ENCODE peak calls at places on chromosomes 7 and 10, in four cellular contexts. E is HepG2, D is GM12878, P is K562. A is an unnamed sample.

GRCh38 chr7:22846961-22847360 is 24.3 kb upstream of the TOMM7 start:
- DNase-seq in E (no peak), D (no peak), P (no peak), A (no peak)

GRCh38 chr10:43680035-43680434 is 31.4 kb upstream of the ZNF32 start:
- DNase-seq in E (no peak), D (no peak), P (peak; percentile 43), A (no peak)

GRCh38 chr10:101222683-101223273 is 6.5 kb downstream of the LBX1 start:
- DNase-seq in E (no peak), D (no peak), P (no peak), A (no peak)

GRCh38 chr10:110717830-110718595 is 73.9 kb downstream of the RBM20 start:
- DNase-seq in E (no peak), D (no peak), P (no peak), A (no peak)

GRCh38 chr7:158120751-158121150 is 466.9 kb downstream of the PTPRN2 start:
- DNase-seq in E (no peak), D (no peak), P (no peak), A (no peak)

GRCh38 chr7:45589915-45590678 is 15.9 kb downstream of the ADCY1 start:
- DNase-seq in E (no peak), D (no peak), P (no peak), A (no peak)

GRCh38 chr7:83836028-83836427 is 187.1 kb upstream of the SEMA3E start:
- DNase-seq in E (no peak), D (peak; percentile 5), P (no peak), A (no peak)

GRCh38 chr7:149090397-149091195 is at the start of gene ZNF786:
- DNase-seq in E (peak; percentile 80), D (peak; percentile 48), P (peak; percentile 99), A (peak; percentile 64)

GRCh38 chr7:66669088-66669487 is 40.4 kb downstream of the KCTD7 start:
- DNase-seq in E (peak; percentile 31), D (no peak), P (no peak), A (no peak)

GRCh38 chr7:84175461-84175860 is 19.1 kb downstream of the SEMA3A start:
- DNase-seq in E (no peak), D (no peak), P (no peak), A (no peak)

GRCh38 chr7:116499168-116500070 is at the start of gene CAV2:
- DNase-seq in E (no peak), D (no peak), P (peak; percentile 96), A (no peak)

GRCh38 chr10:102422586-102423129 is 2.0 kb downstream of the FBXL15 start:
- DNase-seq in E (peak; percentile 75), D (no peak), P (peak; percentile 66), A (peak; percentile 67)

GRCh38 chr10:93437946-93438795 is 44.0 kb downstream of the MYOF start:
- DNase-seq in E (no peak), D (no peak), P (no peak), A (no peak)

GRCh38 chr10:60114765-60115586 is 208.6 kb upstream of the CCDC6 start:
- DNase-seq in E (peak; percentile 21), D (no peak), P (peak; percentile 30), A (peak; percentile 17)

GRCh38 chr7:134739362-134739761 is 40.1 kb upstream of the CALD1 start:
- DNase-seq in E (no peak), D (no peak), P (no peak), A (no peak)

GRCh38 chr7:134744569-134744968 is 34.9 kb upstream of the CALD1 start:
- DNase-seq in E (no peak), D (no peak), P (no peak), A (no peak)

GRCh38 chr7:134740364-134740763 is 39.1 kb upstream of the CALD1 start:
- DNase-seq in E (no peak), D (no peak), P (no peak), A (no peak)

GRCh38 chr7:134742688-134743350 is 36.6 kb upstream of the CALD1 start:
- DNase-seq in E (no peak), D (no peak), P (peak; percentile 54), A (no peak)

GRCh38 chr7:134741901-134742635 is 37.4 kb upstream of the CALD1 start:
- DNase-seq in E (no peak), D (no peak), P (no peak), A (peak; percentile 49)
- TF ChIP-seq BRCA1 in E (no peak), D (no peak), P (no peak), A (no peak)

GRCh38 chr7:75611557-75612178 is 119.5 kb downstream of the SPDYE5 start:
- DNase-seq in E (peak; percentile 86), D (no peak), P (no peak), A (no peak)
- TF ChIP-seq BRCA1 in E (peak; percentile 79), D (no peak), P (no peak), A (no peak)

GRCh38 chr10:124213881-124214523 is 120.6 kb upstream of the CHST15 start:
- DNase-seq in E (no peak), D (no peak), P (no peak), A (no peak)

GRCh38 chr10:124213471-124213870 is 120.1 kb upstream of the CHST15 start:
- DNase-seq in E (no peak), D (no peak), P (no peak), A (no peak)

GRCh38 chr10:124211921-124212320 is 118.5 kb upstream of the CHST15 start:
- DNase-seq in E (no peak), D (no peak), P (no peak), A (no peak)

GRCh38 chr10:124214610-124215009 is 121.2 kb upstream of the CHST15 start:
- DNase-seq in E (no peak), D (no peak), P (no peak), A (no peak)

GRCh38 chr10:124212702-124213101 is 119.3 kb upstream of the CHST15 start:
- DNase-seq in E (no peak), D (no peak), P (no peak), A (no peak)
- TF ChIP-seq BRCA1 in E (no peak), D (no peak), P (no peak), A (no peak)

DNA sequence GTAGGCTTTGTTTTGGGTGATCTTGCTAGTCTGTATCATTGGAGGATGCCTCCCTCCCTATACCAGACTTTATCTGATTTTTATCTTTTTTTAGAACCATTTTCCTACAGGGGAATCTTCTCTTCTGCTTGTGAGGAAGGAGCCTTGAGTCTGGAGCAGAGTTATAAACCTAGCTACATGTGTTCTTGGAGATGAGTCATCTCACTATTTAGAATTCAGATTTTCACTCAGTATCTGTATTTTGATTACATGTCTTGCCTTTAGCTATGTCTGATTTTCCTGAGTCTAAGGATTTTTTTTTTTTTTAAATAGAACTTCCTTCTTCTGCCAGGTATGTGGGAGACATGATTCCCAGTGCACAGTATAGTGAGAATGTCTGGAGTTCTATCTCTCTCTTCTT is 211.6 kb upstream of the MBL2 start:
- DNase-seq in E (no peak), D (no peak), P (no peak), A (no peak)
- TF ChIP-seq BRCA1 in E (no peak), D (no peak), P (no peak), A (no peak)

A was measured in H1.